ENCODE peak calls at places on chromosomes 16 and 17, in seven cellular contexts. H is AG04450, L is IMR-90, T is dorsolateral prefrontal cortex, D is heart left ventricle, Q is mammary epithelial cell, I is foreskin fibroblast. B is an unnamed sample.

GRCh38 chr17:65177901-65178300 is 40.7 kb downstream of the RGS9 start:
- DNase-seq in I (peak; percentile 75), H (no peak), Q (peak; percentile 22), L (peak; percentile 83), D (no peak), T (no peak), B (no peak)

GRCh38 chr16:11748404-11749254 is 6.0 kb upstream of the TXNDC11 start:
- DNase-seq in T (no peak), D (no peak), I (no peak), Q (no peak), H (no peak), L (no peak), B (peak; percentile 37)

GRCh38 chr17:68423251-68423650 is 34.0 kb downstream of the WIPI1 start:
- DNase-seq in T (no peak), L (no peak), D (no peak), I (no peak), H (no peak), Q (no peak), B (no peak)

GRCh38 chr17:81285179-81285878 is 9.8 kb downstream of the SLC38A10 start:
- DNase-seq in Q (no peak), L (peak; percentile 8), T (peak; percentile 40), H (no peak), I (peak; percentile 41), D (peak; percentile 89), B (no peak)

GRCh38 chr17:78742901-78743300 is 39.2 kb downstream of the CYTH1 start:
- DNase-seq in Q (no peak), H (no peak), I (no peak), D (no peak), L (no peak), T (no peak), B (no peak)

GRCh38 chr17:28574536-28574935 is 2.2 kb downstream of the ALDOC start:
- DNase-seq in Q (no peak), I (no peak), H (no peak), D (peak; percentile 51), T (no peak), L (no peak), B (no peak)

GRCh38 chr16:31476305-31477219 is 4.6 kb downstream of the TGFB1I1 start:
- DNase-seq in L (no peak), T (peak; percentile 33), H (no peak), D (peak; percentile 80), I (no peak), Q (no peak), B (no peak)

GRCh38 chr17:73798111-73798748 is 154.0 kb upstream of the SDK2 start:
- DNase-seq in Q (peak; percentile 83), T (no peak), D (no peak), L (peak; percentile 45), H (peak; percentile 6), I (peak; percentile 64), B (peak; percentile 99)

GRCh38 chr17:2087597-2088211 is 32.8 kb downstream of the HIC1 start:
- DNase-seq in I (peak; percentile 50), H (no peak), Q (no peak), L (peak; percentile 12), D (peak; percentile 68), T (peak; percentile 32), B (no peak)

GRCh38 chr16:56643080-56643778 is 4.8 kb downstream of the MT1A start:
- DNase-seq in H (no peak), L (no peak), D (peak; percentile 79), T (no peak), I (peak; percentile 74), Q (peak; percentile 56), B (no peak)

GRCh38 chr16:73113326-73113720 is 65.4 kb upstream of the ZFHX3 start:
- DNase-seq in I (peak; percentile 48), H (no peak), Q (peak; percentile 82), T (no peak), D (no peak), L (peak; percentile 25), B (no peak)

GRCh38 chr17:73371285-73371684 is 59.5 kb upstream of the CDC42EP4 start:
- DNase-seq in T (no peak), L (peak; percentile 92), Q (peak; percentile 71), H (peak; percentile 73), D (no peak), I (peak; percentile 85), B (peak; percentile 66)

GRCh38 chr16:4660454-4661007 is 32.8 kb upstream of the NUDT16L1 start:
- DNase-seq in I (peak; percentile 64), T (no peak), H (no peak), D (peak; percentile 64), L (peak; percentile 60), Q (peak; percentile 70), B (no peak)

GRCh38 chr17:40284085-40284713 is 3.5 kb upstream of the CDC6 start:
- DNase-seq in L (peak; percentile 83), Q (peak; percentile 92), H (no peak), T (no peak), I (peak; percentile 87), D (no peak), B (peak; percentile 47)

GRCh38 chr16:634996-635395 is 1.1 kb downstream of the METTL26 start:
- DNase-seq in T (no peak), Q (no peak), D (no peak), H (no peak), L (no peak), I (no peak), B (no peak)

DNA sequence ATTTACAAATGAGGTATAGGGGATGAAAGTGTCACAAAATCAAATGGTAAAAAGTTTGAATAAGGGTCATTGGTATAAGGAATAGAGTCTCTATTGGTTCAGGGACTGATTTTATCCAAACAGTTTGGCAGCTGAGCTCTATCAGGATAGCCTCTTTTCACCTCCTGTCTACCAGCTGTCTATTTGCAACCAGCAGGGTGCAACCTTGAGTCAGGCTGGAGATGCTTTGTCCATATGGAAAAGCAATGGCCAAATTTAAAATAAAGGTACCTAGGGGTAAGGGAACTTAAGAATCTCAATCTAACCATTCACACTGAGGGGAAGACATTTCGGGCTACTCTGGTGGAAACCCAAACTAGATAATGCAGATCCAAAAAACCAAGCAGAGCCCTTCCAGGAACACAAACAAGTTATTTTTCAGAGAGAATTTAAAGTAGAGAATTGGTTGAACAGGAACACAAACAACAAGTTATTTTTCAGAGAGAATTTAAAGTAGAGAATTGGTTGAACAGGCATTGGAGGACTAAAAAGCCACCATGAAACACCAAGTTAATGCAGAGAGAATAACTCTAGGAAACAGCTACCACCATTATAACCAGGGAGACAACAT is 12.6 kb upstream of the CA10 start:
- DNase-seq in Q (peak; percentile 33), H (no peak), T (no peak), D (no peak), L (no peak), I (peak; percentile 1), B (no peak)
- TF ChIP-seq CTCF in Q (peak; percentile 92), H (no peak), T (peak; percentile 60), D (no peak), L (peak; percentile 21), I (peak; percentile 30), B (peak; percentile 75)

GRCh38 chr16:21684199-21684598 is 20.4 kb downstream of the OTOA start:
- DNase-seq in I (no peak), L (no peak), Q (no peak), T (no peak), H (no peak), D (no peak), B (no peak)
- TF ChIP-seq CTCF in I (peak; percentile 28), L (peak; percentile 10), Q (peak; percentile 41), T (no peak), H (peak; percentile 44), D (no peak), B (peak; percentile 66)

DNA sequence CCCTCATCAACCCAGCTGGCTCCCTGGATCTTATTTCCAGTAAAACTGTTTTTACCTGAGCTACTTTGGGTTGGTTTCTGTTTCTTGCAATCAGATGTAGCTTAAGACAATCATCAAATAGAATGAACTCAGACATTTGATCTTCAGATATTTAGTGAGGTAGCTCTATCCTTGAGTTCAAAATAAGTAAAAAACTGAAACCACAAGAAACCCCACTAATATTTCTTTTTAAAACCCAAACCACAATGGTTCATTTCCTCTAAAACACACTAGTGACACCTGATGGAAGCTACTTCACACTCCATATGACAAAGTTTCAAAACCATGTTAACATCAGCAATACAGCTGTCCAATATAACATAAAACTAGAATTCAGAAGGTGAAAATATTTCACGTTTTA is 37.8 kb downstream of the CACNG1 start:
- DNase-seq in T (no peak), D (no peak), I (no peak), L (no peak), Q (no peak), H (no peak), B (no peak)
- TF ChIP-seq CTCF in T (no peak), D (no peak), I (no peak), L (no peak), Q (no peak), H (no peak), B (peak; percentile 18)

GRCh38 chr16:67246081-67246944 is 968 bp downstream of the FHOD1 start:
- DNase-seq in Q (peak; percentile 88), T (no peak), D (peak; percentile 88), L (peak; percentile 85), H (peak; percentile 63), I (peak; percentile 96), B (no peak)
- TF ChIP-seq CTCF in Q (peak; percentile 3), T (peak; percentile 36), D (peak; percentile 53), L (peak; percentile 42), H (peak; percentile 25), I (peak; percentile 38), B (peak; percentile 42)

GRCh38 chr16:27923751-27924150 is 139.8 kb downstream of the GSG1L start:
- DNase-seq in T (no peak), Q (no peak), H (no peak), I (no peak), D (no peak), L (no peak), B (no peak)
- TF ChIP-seq CTCF in T (no peak), Q (no peak), H (no peak), I (no peak), D (no peak), L (no peak), B (no peak)

DNA sequence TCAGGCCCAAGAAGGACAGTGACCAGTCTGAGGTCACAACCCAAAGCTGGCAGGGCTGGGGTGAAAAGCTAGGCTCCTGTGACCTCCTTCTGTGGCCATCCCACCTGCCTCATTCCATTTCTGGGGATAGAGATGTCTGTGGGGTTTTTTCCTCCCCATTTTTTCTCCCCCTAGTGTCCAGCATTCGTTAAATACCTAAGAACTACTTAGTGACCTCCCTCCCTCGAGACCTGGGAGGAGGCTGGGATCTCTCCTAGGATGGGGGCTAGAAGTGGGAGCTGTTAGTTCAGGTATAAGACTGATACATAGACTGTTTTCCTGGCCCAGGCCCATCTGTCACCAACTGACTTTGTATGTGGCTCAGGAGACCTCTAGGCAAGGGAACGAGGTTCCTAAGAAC is 20.5 kb upstream of the STAC2 start:
- DNase-seq in L (no peak), T (no peak), D (no peak), H (no peak), Q (no peak), I (no peak), B (no peak)
- TF ChIP-seq CTCF in L (peak; percentile 5), T (no peak), D (no peak), H (peak; percentile 20), Q (no peak), I (no peak), B (no peak)

GRCh38 chr17:72056727-72057290 is 64.0 kb upstream of the SOX9 start:
- DNase-seq in T (no peak), H (no peak), I (no peak), D (no peak), Q (peak; percentile 68), L (no peak), B (no peak)
- TF ChIP-seq CTCF in T (no peak), H (no peak), I (no peak), D (no peak), Q (no peak), L (no peak), B (no peak)